ENCODE peak calls at places on chromosomes 3 and 15, in nine cellular contexts. B, G, R, P, N, H, Y, W and T are unnamed samples.

GRCh38 chr15:38996111-38996541 is 431.5 kb upstream of the RASGRP1 start:
- DNase-seq in B (no peak), G (no peak), R (peak), P (peak), N (no peak), H (no peak), Y (peak), W (no peak), T (peak)

GRCh38 chr3:185843126-185843525 is 18.3 kb upstream of the IGF2BP2 start:
- DNase-seq in B (no peak), G (no peak), R (no peak), P (no peak), N (no peak), H (no peak), Y (no peak), W (no peak), T (no peak)

GRCh38 chr15:94749848-94750617 is 518.7 kb downstream of the MCTP2 start:
- DNase-seq in B (no peak), G (peak), R (no peak), P (no peak), N (no peak), H (no peak), Y (no peak), W (no peak), T (peak)

GRCh38 chr15:68623301-68623892 is 44.6 kb downstream of the CORO2B start:
- DNase-seq in B (peak), G (no peak), R (peak), P (no peak), N (no peak), H (no peak), Y (peak), W (peak), T (peak)

GRCh38 chr15:61750271-61751084 is 309.8 kb downstream of the VPS13C start:
- DNase-seq in B (no peak), G (no peak), R (no peak), P (no peak), N (peak), H (no peak), Y (no peak), W (no peak), T (no peak)

GRCh38 chr15:57017024-57017423 is 98.6 kb downstream of the TCF12 start:
- DNase-seq in B (no peak), G (no peak), R (peak), P (peak), N (no peak), H (no peak), Y (no peak), W (no peak), T (no peak)

GRCh38 chr15:70240082-70240481 is 142.4 kb upstream of the TLE3 start:
- DNase-seq in B (no peak), G (no peak), R (no peak), P (no peak), N (no peak), H (no peak), Y (no peak), W (no peak), T (no peak)

GRCh38 chr3:17645074-17645698 is 97.2 kb downstream of the TBC1D5 start:
- DNase-seq in B (no peak), G (peak), R (peak), P (peak), N (peak), H (peak), Y (peak), W (no peak), T (peak)

GRCh38 chr3:24137958-24138875 is 193.1 kb downstream of the NR1D2 start:
- DNase-seq in B (no peak), G (no peak), R (no peak), P (no peak), N (peak), H (peak), Y (no peak), W (no peak), T (no peak)